ENCODE peak calls at places on chromosomes 13 and 19, in seven cellular contexts. R is mesendoderm, L is IMR-90, G is thoracic aorta, J is heart left ventricle, V is body of pancreas, B is lung. O is an unnamed sample. For H3K36me3 and H3K4me1, the result is how much of the 10 kb centered on the place peaks cover.

GRCh38 chr19:8500158-8500557 is 2.3 kb downstream of the PRAM1 start:
- DNase-seq in G (no peak), B (no peak), V (no peak), L (no peak), R (peak), J (no peak), O (no peak)

GRCh38 chr13:21672811-21673591 is 2.1 kb downstream of the FGF9 start:
- DNase-seq in L (no peak), J (no peak), B (no peak), R (no peak), V (no peak), G (no peak), O (no peak)

GRCh38 chr19:16943942-16944625 is 55.3 kb downstream of the F2RL3 start:
- DNase-seq in G (no peak), V (no peak), J (no peak), B (no peak), R (no peak), L (no peak), O (no peak)

GRCh38 chr19:45670670-45671453 is 2.8 kb downstream of the GIPR start:
- DNase-seq in G (no peak), B (peak), R (peak), V (peak), L (peak), J (peak), O (no peak)

GRCh38 chr19:31648347-31648746 is 299.1 kb upstream of the TSHZ3 start:
- DNase-seq in G (no peak), R (no peak), V (no peak), J (no peak), L (peak), B (no peak), O (no peak)

GRCh38 chr19:39998511-39998910 is 1.7 kb downstream of the ZNF546 start:
- DNase-seq in B (no peak), R (no peak), J (no peak), G (no peak), V (no peak), L (peak), O (no peak)

GRCh38 chr13:24630851-24631341 is 49.3 kb upstream of the ATP12A start:
- DNase-seq in J (no peak), V (no peak), L (peak), B (peak), R (no peak), G (no peak), O (no peak)

GRCh38 chr13:35720690-35721554 is 244.4 kb upstream of the MAB21L1 start:
- DNase-seq in R (peak), G (no peak), J (peak), V (peak), B (peak), L (peak), O (no peak)

GRCh38 chr19:13814550-13814949 is 19.3 kb downstream of the ZSWIM4 start:
- DNase-seq in V (no peak), L (no peak), G (no peak), R (no peak), J (no peak), B (no peak), O (no peak)

GRCh38 chr13:98411617-98412310 is 165.1 kb downstream of the STK24 start:
- DNase-seq in L (no peak), R (no peak), V (peak), J (peak), G (no peak), B (peak), O (peak)

GRCh38 chr13:97252735-97253134 is 30.6 kb downstream of the MBNL2 start:
- DNase-seq in V (no peak), R (no peak), L (no peak), G (no peak), J (no peak), B (no peak), O (no peak)

GRCh38 chr13:77009011-77009410 is 17.1 kb downstream of the CLN5 start:
- DNase-seq in J (no peak), R (no peak), L (peak), G (no peak), V (no peak), B (no peak), O (no peak)

GRCh38 chr19:843180-843835 is 2.5 kb downstream of the PRTN3 start:
- DNase-seq in B (no peak), L (no peak), J (no peak), G (no peak), R (peak), V (no peak), O (no peak)

GRCh38 chr13:78426183-78426582 is 177.2 kb downstream of the POU4F1 start:
- DNase-seq in G (no peak), L (no peak), R (no peak), J (no peak), V (no peak), B (no peak), O (no peak)

DNA sequence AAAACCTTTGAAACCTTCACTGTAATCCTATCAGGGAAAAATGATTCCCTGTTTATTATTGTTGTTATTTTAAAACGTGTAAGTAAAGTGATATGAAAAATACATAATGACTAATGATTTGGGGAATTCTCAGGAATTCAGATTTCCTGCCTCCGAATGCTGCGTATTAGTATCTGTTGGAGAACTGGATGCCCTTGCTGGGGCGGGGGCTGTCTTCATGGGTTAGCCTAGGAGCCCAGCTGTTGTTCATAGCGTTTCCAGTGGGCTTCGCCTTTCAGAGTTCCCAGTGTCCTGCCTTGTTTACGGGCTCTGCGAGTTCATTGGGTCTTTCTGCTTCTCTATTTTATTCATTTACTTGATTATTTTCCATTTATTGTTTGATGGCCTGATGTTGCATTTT is 18.4 kb downstream of the NAXD start:
- DNase-seq in J (no peak), G (no peak), R (no peak), L (no peak), V (no peak), B (no peak), O (no peak)
- H3K36me3 ChIP-seq in J (half or more), G (under half), R (under half), L (half or more), V (under half), B (under half), O (under half)

DNA sequence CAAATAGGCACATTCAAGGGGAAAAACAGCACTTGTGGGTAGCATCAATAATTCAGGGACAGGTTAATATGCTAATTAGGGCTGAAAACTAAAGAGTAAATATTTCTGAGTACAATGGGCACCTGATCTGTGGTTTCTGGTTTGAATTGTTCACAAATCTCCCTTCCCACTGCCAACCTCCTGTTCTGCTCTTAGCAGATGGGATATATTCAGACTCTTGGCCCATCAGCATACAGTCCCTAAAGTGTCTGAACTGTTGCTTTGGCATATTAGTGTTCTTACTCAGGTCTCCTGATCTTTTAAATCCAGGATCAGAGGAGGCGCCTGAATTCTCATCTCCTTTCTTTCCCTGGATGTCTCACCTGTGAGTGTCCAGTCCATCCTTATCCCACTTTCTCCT is 8.2 kb upstream of the LRCH1 start:
- DNase-seq in B (no peak), V (no peak), G (no peak), J (no peak), R (no peak), L (no peak), O (no peak)
- H3K4me1 ChIP-seq in B (under half), V (under half), G (under half), J (under half), R (under half), L (under half), O (under half)

DNA sequence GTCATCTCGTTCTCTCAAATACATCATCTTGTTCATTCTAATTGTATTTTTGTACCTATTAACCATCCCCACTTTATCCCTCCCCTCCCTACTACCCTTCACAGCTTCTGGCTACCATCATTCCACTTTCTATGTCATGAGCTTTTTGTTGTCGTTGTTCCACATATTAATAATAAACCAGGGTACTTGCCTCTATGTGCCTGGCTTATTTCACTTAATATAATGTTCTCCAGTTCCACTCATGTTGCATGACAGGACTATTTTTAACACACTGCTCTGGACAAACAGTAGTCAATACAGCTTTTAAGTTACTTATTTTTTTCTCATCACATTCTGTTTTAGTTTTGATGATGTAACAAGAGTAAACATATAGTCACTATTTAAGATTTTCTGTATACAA is 872.3 kb downstream of the SLITRK1 start:
- DNase-seq in B (no peak), V (no peak), R (no peak), J (no peak), G (no peak), L (no peak), O (no peak)
- H3K4me3 ChIP-seq in B (no peak), V (no peak), R (no peak), J (no peak), G (no peak), L (no peak), O (no peak)

GRCh38 chr19:35156673-35157014 is 2.1 kb downstream of the FXYD5 start:
- DNase-seq in R (no peak), V (no peak), B (no peak), L (no peak), J (no peak), G (no peak), O (no peak)

GRCh38 chr19:35155981-35156672 is 1.6 kb downstream of the FXYD5 start:
- DNase-seq in B (no peak), G (no peak), L (no peak), R (no peak), J (no peak), V (no peak), O (no peak)

GRCh38 chr19:35159606-35160005 is 5.1 kb downstream of the FXYD5 start:
- DNase-seq in V (no peak), G (no peak), R (no peak), L (no peak), J (no peak), B (no peak), O (no peak)

GRCh38 chr19:35155441-35155840 is 906 bp downstream of the FXYD5 start:
- DNase-seq in L (no peak), V (no peak), B (no peak), J (no peak), G (no peak), R (no peak), O (no peak)

DNA sequence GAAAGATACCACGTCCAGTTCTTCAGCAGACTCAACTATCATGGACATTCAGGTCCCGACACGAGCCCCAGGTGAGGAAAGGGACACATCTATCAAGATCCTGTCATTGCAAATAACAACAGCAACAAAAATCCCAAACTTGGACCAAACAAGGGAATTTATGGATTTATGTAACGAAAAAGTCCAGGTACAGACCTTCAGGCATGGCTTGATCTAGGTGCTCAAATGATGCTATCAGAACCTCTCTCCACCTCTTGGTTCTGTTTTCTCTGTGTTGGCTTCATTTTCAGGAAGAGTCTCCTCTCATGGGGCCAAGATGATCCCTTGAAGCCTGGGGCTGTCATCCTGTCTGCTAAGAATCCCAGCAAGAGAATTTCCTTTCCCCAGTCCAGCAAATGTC is 2.9 kb downstream of the FXYD5 start:
- DNase-seq in J (no peak), R (no peak), L (no peak), B (no peak), G (no peak), V (no peak), O (no peak)
- H3K36me3 ChIP-seq in J (under half), R (under half), L (under half), B (under half), G (under half), V (under half), O (under half)

GRCh38 chr19:15300533-15301194 is 31.7 kb downstream of the BRD4 start:
- DNase-seq in V (no peak), B (no peak), L (peak), R (peak), J (no peak), G (no peak), O (no peak)

GRCh38 chr19:15297416-15298224 is 34.7 kb downstream of the BRD4 start:
- DNase-seq in V (peak), G (no peak), L (peak), J (no peak), B (no peak), R (peak), O (no peak)

GRCh38 chr19:15299568-15300409 is 32.5 kb downstream of the BRD4 start:
- DNase-seq in V (no peak), L (peak), B (no peak), R (peak), J (no peak), G (no peak), O (no peak)

GRCh38 chr19:15296841-15297415 is 35.4 kb downstream of the BRD4 start:
- DNase-seq in L (no peak), J (no peak), R (no peak), B (no peak), V (no peak), G (no peak), O (peak)

GRCh38 chr19:15298847-15299567 is 33.3 kb downstream of the BRD4 start:
- DNase-seq in G (no peak), J (no peak), L (no peak), V (no peak), B (no peak), R (no peak), O (no peak)
- H3K4me1 ChIP-seq in G (half or more), J (half or more), L (half or more), V (half or more), B (half or more), R (under half), O (half or more)

DNA sequence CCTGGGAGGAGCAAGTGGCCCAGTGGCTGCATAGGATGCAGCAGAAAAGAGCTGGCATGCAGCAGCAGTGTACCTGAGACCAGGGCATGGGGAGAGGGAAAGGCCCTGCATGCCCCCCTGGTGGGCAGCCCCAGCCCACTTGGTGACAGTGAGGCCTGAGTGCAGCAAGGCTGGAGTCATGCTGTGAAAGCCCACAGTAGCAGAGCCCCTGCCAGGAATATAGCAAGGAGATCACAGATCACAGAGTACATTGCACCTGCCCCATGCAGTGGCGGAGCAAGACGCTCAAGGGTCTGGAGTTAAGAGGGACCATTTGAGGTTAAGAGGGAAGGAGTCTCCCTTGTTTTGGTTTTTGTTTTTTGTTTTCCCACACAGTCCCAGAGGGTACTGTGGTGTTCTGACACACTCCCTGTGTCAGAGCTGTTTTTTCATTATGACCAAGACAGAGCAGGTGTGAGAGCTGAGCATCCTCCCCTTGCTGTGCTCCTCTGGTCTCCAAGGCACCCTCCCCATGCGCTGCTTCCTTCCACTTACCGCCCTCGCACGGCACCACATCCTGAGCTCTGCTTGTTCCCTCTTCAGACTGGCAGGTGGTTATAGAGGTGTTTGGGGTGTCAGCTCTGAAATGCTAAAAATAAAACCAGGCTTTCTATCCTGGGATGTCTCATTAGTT is 85.0 kb upstream of the UBL3 start:
- DNase-seq in B (no peak), R (no peak), V (no peak), G (no peak), L (no peak), J (peak), O (peak)
- H3K4me3 ChIP-seq in B (no peak), R (no peak), V (no peak), G (peak), L (no peak), J (no peak), O (peak)